ENCODE peak calls at places on chromosomes 3 and 15, in seven cellular contexts. W is fibroblast of lung, I is cardiac muscle cell, D is PC-9, C is heart right ventricle, K is breast epithelium, Q is uterus. P is an unnamed sample. For H3K4me1, the result is how much of the 10 kb centered on the place peaks cover.

GRCh38 chr3:169305460-169305859 is 358.1 kb downstream of the MECOM start:
- DNase-seq in W (no peak), I (peak), D (peak), C (no peak), K (no peak), Q (no peak), P (no peak)

GRCh38 chr3:45730409-45731154 is 41.4 kb downstream of the SACM1L start:
- DNase-seq in W (no peak), I (no peak), D (no peak), C (no peak), K (no peak), Q (no peak), P (no peak)

GRCh38 chr3:124773351-124774304 is 43.4 kb downstream of the UMPS start:
- DNase-seq in W (no peak), I (no peak), D (no peak), C (no peak), K (no peak), Q (no peak), P (no peak)

GRCh38 chr15:95431518-95431917 is 899.0 kb upstream of the NR2F2 start:
- DNase-seq in W (no peak), I (no peak), D (no peak), C (no peak), K (no peak), Q (no peak), P (no peak)

GRCh38 chr3:6655275-6655674 is 205.6 kb upstream of the GRM7 start:
- DNase-seq in W (no peak), I (no peak), D (no peak), C (no peak), K (no peak), Q (no peak), P (no peak)

GRCh38 chr3:146709969-146710368 is 104.8 kb upstream of the PLSCR5 start:
- DNase-seq in W (peak), I (no peak), D (no peak), C (no peak), K (no peak), Q (no peak), P (no peak)

GRCh38 chr15:66651198-66651597 is 50.8 kb upstream of the SMAD6 start:
- DNase-seq in W (no peak), I (no peak), D (no peak), C (no peak), K (no peak), Q (no peak), P (no peak)

GRCh38 chr3:133987136-133987535 is 42.6 kb downstream of the SLCO2A1 start:
- DNase-seq in W (no peak), I (no peak), D (no peak), C (no peak), K (no peak), Q (no peak), P (no peak)

GRCh38 chr3:160804762-160805161 is 48.7 kb downstream of the PPM1L start:
- DNase-seq in W (no peak), I (peak), D (no peak), C (peak), K (no peak), Q (no peak), P (peak)

GRCh38 chr3:177282028-177282655 is 84.9 kb upstream of the TBL1XR1 start:
- DNase-seq in W (no peak), I (no peak), D (peak), C (no peak), K (no peak), Q (no peak), P (no peak)

GRCh38 chr3:41202834-41203345 is 3.6 kb downstream of the CTNNB1 start:
- DNase-seq in W (peak), I (peak), D (peak), C (peak), K (no peak), Q (no peak), P (no peak)

GRCh38 chr3:42159706-42160472 is 68.7 kb downstream of the TRAK1 start:
- DNase-seq in W (no peak), I (peak), D (peak), C (no peak), K (peak), Q (no peak), P (peak)

GRCh38 chr3:17623464-17623863 is 119.0 kb downstream of the TBC1D5 start:
- DNase-seq in W (no peak), I (no peak), D (no peak), C (no peak), K (no peak), Q (no peak), P (no peak)

GRCh38 chr3:113242091-113242581 is 30.8 kb downstream of the BOC start:
- DNase-seq in W (peak), I (no peak), D (no peak), C (no peak), K (no peak), Q (peak), P (no peak)

DNA sequence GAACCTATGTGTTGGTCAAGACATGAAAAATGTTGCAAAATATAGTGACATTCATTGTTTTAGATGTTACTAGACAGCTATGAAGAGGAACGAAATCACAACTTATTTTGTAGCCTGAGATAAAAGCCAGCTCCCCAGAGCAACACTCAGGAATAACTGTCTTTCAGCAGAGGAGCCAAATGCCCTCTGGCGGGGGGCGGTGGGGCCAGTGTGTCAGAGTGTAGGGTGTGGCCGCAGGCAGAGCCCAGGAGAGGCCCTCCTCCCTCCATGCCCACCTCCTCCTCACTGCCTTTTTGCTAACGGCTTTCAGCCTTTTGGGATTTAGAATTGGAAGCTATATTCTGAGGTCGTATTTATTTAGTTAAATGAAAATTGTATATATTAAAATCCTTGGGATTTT is 16.9 kb downstream of the APOD start:
- DNase-seq in W (no peak), I (no peak), D (peak), C (no peak), K (no peak), Q (no peak), P (no peak)
- TF ChIP-seq CTCF in W (no peak), I (peak), D (no peak), C (no peak), K (no peak), Q (no peak), P (no peak)

DNA sequence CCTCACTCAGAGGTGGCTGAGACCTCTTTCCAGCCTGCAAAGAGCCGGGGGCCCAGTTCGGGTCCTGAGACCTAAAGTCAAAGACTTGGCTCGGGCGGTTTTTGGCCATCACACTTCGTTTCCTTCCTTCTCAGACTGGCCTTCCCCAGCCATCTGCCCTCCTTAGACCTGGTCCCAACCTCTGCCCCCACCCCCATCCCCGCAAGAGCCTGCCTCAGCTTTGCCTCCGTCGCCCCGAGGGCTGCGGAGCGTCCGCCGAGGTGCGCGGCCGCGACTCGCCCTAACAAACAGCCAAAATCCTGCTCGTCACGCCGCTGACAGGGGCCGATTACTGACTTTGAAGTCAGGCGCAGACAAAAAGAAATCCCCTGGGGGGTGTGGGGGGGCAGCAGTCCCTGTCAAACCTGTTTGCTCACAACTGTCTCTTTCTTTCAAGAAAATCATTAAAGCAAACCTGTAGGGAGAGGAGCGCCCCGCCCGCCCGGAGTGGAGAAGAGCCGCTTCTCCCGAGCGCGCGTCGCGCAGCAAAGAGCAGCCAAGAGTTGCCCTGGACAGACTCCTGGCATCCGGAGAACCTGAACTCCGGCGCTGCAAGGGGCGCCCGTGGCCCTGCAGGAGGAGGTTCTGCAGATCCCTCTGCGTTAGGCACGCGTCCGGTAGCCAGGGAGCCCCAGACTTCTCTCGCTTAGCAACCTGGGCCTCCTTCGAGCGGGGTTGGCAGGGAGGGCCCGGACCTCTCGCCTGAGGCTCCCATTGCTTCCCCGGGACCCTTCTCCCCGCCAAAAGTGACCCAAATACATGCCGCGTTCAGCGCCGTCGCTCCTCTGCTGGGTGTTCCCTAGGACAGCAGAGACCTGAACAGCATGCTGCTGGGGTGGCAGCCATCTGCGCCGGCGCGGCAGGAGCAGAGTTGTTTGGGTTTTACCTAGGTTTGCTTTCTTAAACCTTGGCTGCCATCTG is 4.5 kb downstream of the SOX14 start:
- DNase-seq in W (no peak), I (no peak), D (no peak), C (no peak), K (no peak), Q (no peak), P (no peak)
- H3K4me1 ChIP-seq in W (under half), I (under half), D (under half), C (half or more), K (under half), Q (under half), P (half or more)

GRCh38 chr15:38721549-38721948 is 156.9 kb upstream of the RASGRP1 start:
- DNase-seq in W (peak), I (no peak), D (no peak), C (no peak), K (no peak), Q (no peak), P (no peak)

GRCh38 chr15:38726187-38726586 is 161.6 kb upstream of the RASGRP1 start:
- DNase-seq in W (no peak), I (no peak), D (no peak), C (no peak), K (no peak), Q (no peak), P (no peak)

DNA sequence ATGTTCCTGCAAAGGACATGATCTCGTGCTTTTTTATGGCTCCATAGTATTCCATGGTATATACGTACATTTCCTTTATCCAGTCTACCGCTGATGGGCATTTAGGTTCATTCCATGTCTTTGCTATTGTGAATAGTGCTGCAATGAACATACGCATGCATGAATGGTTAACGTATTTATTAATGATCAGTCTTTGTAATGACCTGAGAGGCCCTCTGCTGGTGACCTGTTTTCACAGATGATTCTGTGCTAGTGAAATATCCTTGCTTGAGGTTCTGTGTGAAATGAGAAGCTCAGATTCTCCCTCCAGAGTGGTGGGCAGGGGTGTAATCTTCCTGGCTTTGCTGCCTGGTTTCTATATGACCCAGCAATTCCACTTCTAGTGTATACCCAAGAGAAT is 160.2 kb upstream of the RASGRP1 start:
- DNase-seq in W (no peak), I (no peak), D (no peak), C (no peak), K (no peak), Q (no peak), P (no peak)
- TF ChIP-seq CTCF in W (no peak), I (no peak), D (no peak), C (no peak), K (no peak), Q (no peak), P (no peak)

GRCh38 chr15:63504979-63505841 is 817 bp downstream of the USP3 start:
- DNase-seq in W (peak), I (peak), D (peak), C (peak), K (peak), Q (peak), P (peak)
- H3K4me1 ChIP-seq in W (under half), I (under half), D (half or more), C (half or more), K (under half), Q (under half), P (half or more)

GRCh38 chr15:25661898-25662297 is 201.2 kb downstream of the ATP10A start:
- DNase-seq in W (no peak), I (no peak), D (no peak), C (no peak), K (no peak), Q (no peak), P (no peak)
- TF ChIP-seq CTCF in W (peak), I (no peak), D (no peak), C (no peak), K (no peak), Q (peak), P (no peak)

GRCh38 chr3:152308475-152308844 is 39.7 kb downstream of the MBNL1 start:
- DNase-seq in W (no peak), I (no peak), D (no peak), C (no peak), K (no peak), Q (no peak), P (no peak)

GRCh38 chr3:152313430-152313829 is 44.7 kb downstream of the MBNL1 start:
- DNase-seq in W (no peak), I (no peak), D (no peak), C (no peak), K (no peak), Q (no peak), P (no peak)

GRCh38 chr3:152307829-152308474 is 39.2 kb downstream of the MBNL1 start:
- DNase-seq in W (peak), I (no peak), D (peak), C (no peak), K (no peak), Q (no peak), P (no peak)

GRCh38 chr3:152309031-152309430 is 40.3 kb downstream of the MBNL1 start:
- DNase-seq in W (no peak), I (no peak), D (no peak), C (no peak), K (no peak), Q (no peak), P (no peak)

GRCh38 chr3:152309535-152310317 is 41.0 kb downstream of the MBNL1 start:
- DNase-seq in W (peak), I (no peak), D (no peak), C (no peak), K (no peak), Q (no peak), P (no peak)
- H3K4me1 ChIP-seq in W (under half), I (under half), D (under half), C (half or more), K (under half), Q (under half), P (half or more)

DNA sequence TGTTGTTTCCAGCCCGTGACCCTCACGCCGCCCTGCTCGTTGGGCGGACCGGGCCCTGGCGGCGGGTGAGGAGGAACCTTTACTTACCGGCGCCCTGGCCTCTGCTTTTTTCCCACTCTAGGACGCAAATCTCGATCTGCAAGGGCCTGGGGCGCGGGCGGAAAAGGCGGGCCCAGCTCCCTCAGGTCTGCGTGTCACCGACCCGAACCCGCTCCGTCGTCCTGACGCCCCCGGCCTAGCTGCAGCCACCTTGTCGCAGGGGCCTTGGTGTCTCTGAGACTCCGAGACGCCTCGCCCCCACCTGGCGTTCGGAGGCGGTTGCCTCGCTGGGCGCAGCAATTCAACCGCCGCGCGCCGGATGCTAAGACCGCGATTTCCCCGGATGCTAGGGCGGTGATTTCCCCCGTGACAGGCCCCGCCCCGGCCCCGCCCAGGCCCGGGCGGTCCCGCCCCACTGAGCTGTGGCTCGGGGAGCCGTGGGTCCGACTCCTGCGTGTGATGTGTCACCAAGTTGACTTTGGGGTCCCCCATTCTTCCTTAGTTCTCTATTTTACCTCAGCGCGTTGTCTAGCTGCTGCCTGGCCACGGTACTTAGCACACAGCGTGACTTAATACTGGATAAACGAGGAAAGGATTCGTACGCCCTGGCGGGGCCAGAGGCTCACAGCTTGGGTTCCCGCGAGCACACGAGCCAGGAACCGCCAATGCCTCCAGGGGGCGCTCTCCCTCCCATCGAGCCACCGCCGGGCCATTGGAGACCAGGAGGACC is at the start of gene RPL39L:
- DNase-seq in W (peak), I (peak), D (peak), C (peak), K (peak), Q (peak), P (peak)
- TF ChIP-seq CTCF in W (peak), I (peak), D (peak), C (peak), K (peak), Q (peak), P (peak)

DNA sequence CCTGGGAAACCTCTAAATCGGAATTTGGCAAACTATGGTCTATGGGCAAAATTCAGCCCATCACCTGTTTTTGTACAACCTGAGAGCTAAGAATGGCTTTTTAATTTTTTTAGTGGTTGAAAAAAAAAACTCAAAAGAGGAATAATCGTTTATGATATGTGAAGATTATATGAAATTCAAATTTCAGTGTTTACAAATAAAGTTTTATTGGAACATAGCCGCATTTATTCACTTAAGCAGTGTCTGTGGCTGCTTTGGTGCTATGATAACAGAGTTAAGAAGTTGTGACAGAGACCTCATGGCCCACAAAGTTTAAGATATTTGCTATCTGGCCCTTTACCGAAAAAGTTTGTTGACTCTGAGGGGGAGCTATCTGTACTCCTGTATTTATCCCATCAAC is 36.4 kb upstream of the LACTB start:
- DNase-seq in W (no peak), I (no peak), D (no peak), C (no peak), K (no peak), Q (no peak), P (no peak)
- H3K4me1 ChIP-seq in W (under half), I (under half), D (under half), C (under half), K (under half), Q (under half), P (half or more)

P was measured in left ventricle myocardium inferior.